ENCODE peak calls at places on chromosomes 5 and 9, in six cellular contexts. T is IMR-90, S is mesendoderm, K is H9, P is neuronal stem cell, B is H1. J is an unnamed sample.

GRCh38 chr9:36056896-36057295 is 20.2 kb downstream of the RECK start:
- DNase-seq in T (no peak), K (no peak), P (no peak), B (no peak), S (no peak), J (no peak)

GRCh38 chr9:22158983-22159382 is 149.9 kb upstream of the CDKN2B start:
- DNase-seq in K (no peak), B (no peak), P (no peak), T (peak; percentile 91), S (no peak), J (peak; percentile 73)

GRCh38 chr5:154477382-154478223 is 424 bp downstream of the HAND1 start:
- DNase-seq in T (peak; percentile 1), S (peak; percentile 73), P (peak; percentile 48), B (no peak), K (peak; percentile 68), J (peak; percentile 29)

GRCh38 chr5:145479271-145479670 is 355.9 kb downstream of the PRELID2 start:
- DNase-seq in B (no peak), P (no peak), T (no peak), K (no peak), S (peak; percentile 49), J (peak; percentile 61)

GRCh38 chr5:50445281-50445949 is 4.3 kb upstream of the EMB start:
- DNase-seq in B (no peak), S (no peak), P (no peak), T (no peak), K (no peak), J (no peak)

GRCh38 chr5:149724130-149724850 is 5.8 kb upstream of the PPARGC1B start:
- DNase-seq in T (no peak), S (no peak), P (no peak), K (no peak), B (no peak), J (no peak)

GRCh38 chr5:170219615-170220014 is 13.2 kb upstream of the C5orf58 start:
- DNase-seq in K (no peak), T (peak; percentile 32), B (no peak), S (peak; percentile 31), P (no peak), J (peak; percentile 86)

GRCh38 chr5:120624021-120624563 is 160.0 kb downstream of the PRR16 start:
- DNase-seq in K (no peak), B (no peak), T (peak; percentile 73), P (no peak), S (no peak), J (peak; percentile 59)

GRCh38 chr9:115002371-115003120 is 72.2 kb upstream of the TNFSF8 start:
- DNase-seq in K (no peak), S (no peak), T (no peak), B (no peak), P (no peak), J (no peak)

GRCh38 chr5:38154615-38155204 is 103.6 kb upstream of the EGFLAM start:
- DNase-seq in B (no peak), T (no peak), P (no peak), S (no peak), K (no peak), J (no peak)

GRCh38 chr5:89302102-89302891 is 419.3 kb upstream of the MEF2C start:
- DNase-seq in B (no peak), K (no peak), P (no peak), S (no peak), T (no peak), J (no peak)

GRCh38 chr9:34417734-34418133 is 40.6 kb downstream of the FAM219A start:
- DNase-seq in S (no peak), K (no peak), B (no peak), T (no peak), P (no peak), J (no peak)

GRCh38 chr5:95891499-95891898 is 69.0 kb upstream of the GLRX start:
- DNase-seq in T (no peak), S (no peak), K (no peak), P (no peak), B (no peak), J (no peak)

GRCh38 chr9:12933957-12934356 is 159.1 kb downstream of the LURAP1L start:
- DNase-seq in B (peak; percentile 5), S (peak; percentile 64), P (no peak), T (peak; percentile 37), K (no peak), J (peak; percentile 23)

GRCh38 chr9:114820776-114821501 is 15.1 kb upstream of the TNFSF15 start:
- DNase-seq in K (no peak), S (no peak), T (peak; percentile 58), P (no peak), B (no peak), J (no peak)

GRCh38 chr9:113633782-113634596 is 170.5 kb downstream of the RGS3 start:
- DNase-seq in B (no peak), P (no peak), K (no peak), S (peak; percentile 59), T (peak; percentile 36), J (no peak)

DNA sequence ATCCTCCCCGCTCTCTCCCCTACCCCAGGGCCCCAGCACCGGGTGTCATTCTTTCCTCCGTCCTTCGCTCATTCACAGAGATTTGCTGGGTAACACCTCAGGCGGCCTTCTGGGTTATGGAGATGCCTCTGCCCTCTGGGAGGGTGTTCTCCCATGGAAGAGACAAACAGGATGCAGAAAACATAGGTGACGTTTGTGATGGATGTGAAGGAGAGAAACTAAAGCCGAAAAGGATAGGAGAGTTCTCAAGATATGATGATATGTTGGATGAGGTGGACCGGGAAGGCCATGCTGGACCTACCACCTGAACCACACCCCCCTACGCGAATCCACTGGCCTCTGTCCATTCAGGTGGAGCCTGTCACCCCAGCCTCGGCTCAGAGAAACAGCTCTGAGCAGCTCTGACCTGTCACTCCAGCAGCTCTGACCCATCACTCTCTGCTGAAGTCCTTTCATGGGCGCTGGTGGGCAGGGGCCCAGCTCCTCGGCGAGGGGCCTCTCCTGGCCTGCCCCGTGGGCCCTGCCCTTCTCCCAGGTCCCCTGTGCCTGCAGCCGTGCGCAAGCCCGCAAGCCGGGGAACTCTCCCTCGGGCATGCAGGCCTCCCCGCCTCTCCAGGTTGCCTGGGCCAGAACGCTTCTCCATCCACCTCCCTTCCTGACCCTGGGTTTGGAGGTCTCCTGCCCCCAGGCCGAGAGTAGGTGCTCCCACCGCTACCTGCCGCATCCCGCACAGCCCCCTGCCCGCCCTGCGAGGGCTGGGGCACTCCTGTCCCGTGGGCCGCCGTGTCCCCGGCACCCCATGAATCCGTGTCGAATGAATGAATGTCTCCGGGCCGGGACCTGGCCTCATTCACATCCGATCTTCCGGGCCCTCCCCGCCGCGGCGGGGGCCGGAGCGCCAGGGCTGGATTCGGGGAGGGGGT is 717 bp upstream of the NCS1 start:
- DNase-seq in P (no peak), B (no peak), S (peak; percentile 41), K (peak; percentile 58), T (no peak), J (no peak)
- H3K4ac ChIP-seq in P (no peak overlapping the region), B (no peak overlapping the region), S (no peak overlapping the region), K (no peak overlapping the region), T (peak overlapping the region; percentile 80), J (peak overlapping the region; percentile 35)

GRCh38 chr9:110131499-110131898 is 76.5 kb downstream of the C9orf152 start:
- DNase-seq in T (peak; percentile 61), B (no peak), S (peak; percentile 91), K (no peak), P (peak; percentile 38), J (peak; percentile 54)
- H3K4me2 ChIP-seq in T (peak overlapping the region; percentile 23), B (peak overlapping the region; percentile 34), S (no peak overlapping the region), K (no peak overlapping the region), P (no peak overlapping the region), J (no peak overlapping the region)

GRCh38 chr5:16736158-16736994 is 119.6 kb upstream of the RETREG1 start:
- DNase-seq in B (no peak), K (peak; percentile 66), P (no peak), S (peak; percentile 91), T (peak; percentile 87), J (peak; percentile 89)
- H3K4me1 ChIP-seq in B (peaks cover 19% of the 10 kb centered on the region), K (peaks cover 19% of the 10 kb centered on the region), P (peaks cover 34% of the 10 kb centered on the region), S (peaks cover 17% of the 10 kb centered on the region), T (peaks cover 19% of the 10 kb centered on the region), J (no peaks in the 10 kb centered on the region)

GRCh38 chr9:106878081-106878837 is 15.3 kb downstream of the ZNF462 start:
- DNase-seq in K (peak; percentile 51), S (peak; percentile 63), B (no peak), T (no peak), P (no peak), J (no peak)

GRCh38 chr9:106878943-106879916 is 16.3 kb downstream of the ZNF462 start:
- DNase-seq in B (no peak), K (no peak), S (no peak), T (peak; percentile 99), P (peak; percentile 52), J (peak; percentile 98)

GRCh38 chr9:106877345-106877744 is 14.4 kb downstream of the ZNF462 start:
- DNase-seq in P (no peak), S (no peak), T (no peak), B (no peak), K (no peak), J (no peak)

GRCh38 chr9:106880863-106881262 is 17.9 kb downstream of the ZNF462 start:
- DNase-seq in T (peak; percentile 82), S (no peak), P (no peak), B (no peak), K (no peak), J (no peak)

DNA sequence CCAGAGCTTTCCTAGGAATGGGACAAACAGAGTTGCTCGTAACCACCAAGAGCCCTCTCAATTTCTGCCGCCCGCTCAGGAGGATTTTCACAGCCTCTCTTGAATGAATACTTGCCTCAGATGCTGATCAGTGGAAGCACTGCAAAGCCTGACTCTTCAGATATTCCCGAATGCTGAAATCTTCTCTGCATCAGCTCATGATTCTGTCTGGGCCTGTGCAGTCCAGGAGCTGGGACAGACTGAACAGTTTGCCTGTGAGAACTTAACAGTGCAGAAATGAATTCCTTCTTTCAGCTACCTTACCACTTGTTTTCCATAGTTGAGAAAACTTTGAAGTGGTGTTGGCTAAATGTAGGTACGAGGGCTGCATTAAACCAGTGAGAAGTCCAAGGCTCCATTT is 17.1 kb downstream of the ZNF462 start:
- DNase-seq in P (no peak), K (no peak), B (no peak), S (no peak), T (no peak), J (peak; percentile 69)
- H3K4ac ChIP-seq in P (no peak overlapping the region), K (no peak overlapping the region), B (no peak overlapping the region), S (no peak overlapping the region), T (no peak overlapping the region), J (peak overlapping the region; percentile 54)

GRCh38 chr5:143262393-143263174 is 140.9 kb downstream of the NR3C1 start:
- DNase-seq in K (no peak), T (peak; percentile 99), S (no peak), B (no peak), P (no peak), J (peak; percentile 92)

GRCh38 chr5:143258559-143259253 is 144.8 kb downstream of the NR3C1 start:
- DNase-seq in T (peak; percentile 87), B (no peak), K (no peak), P (no peak), S (no peak), J (peak; percentile 70)

GRCh38 chr5:143259254-143259605 is 144.3 kb downstream of the NR3C1 start:
- DNase-seq in B (no peak), T (no peak), P (no peak), K (no peak), S (no peak), J (no peak)

GRCh38 chr5:143263272-143263810 is 140.1 kb downstream of the NR3C1 start:
- DNase-seq in K (no peak), S (no peak), P (no peak), T (peak; percentile 21), B (no peak), J (peak; percentile 5)

GRCh38 chr5:143261748-143262392 is 141.6 kb downstream of the NR3C1 start:
- DNase-seq in T (peak; percentile 89), K (no peak), P (no peak), B (no peak), S (no peak), J (peak; percentile 71)
- H3K4me2 ChIP-seq in T (no peak overlapping the region), K (no peak overlapping the region), P (no peak overlapping the region), B (no peak overlapping the region), S (no peak overlapping the region), J (no peak overlapping the region)

J was measured in mesenchymal stem cell.